ENCODE peak calls at places on chromosomes 16 and 17, in six cellular contexts. Q, L, O, G, D and N are unnamed samples.

GRCh38 chr16:89009343-89010209 is 32.6 kb upstream of the CBFA2T3 start:
- DNase-seq in Q (no peak), L (no peak), O (no peak), G (no peak), D (peak), N (no peak)

GRCh38 chr16:59540621-59541020 is 806.5 kb upstream of the GOT2 start:
- DNase-seq in Q (no peak), L (no peak), O (peak), G (no peak), D (peak), N (no peak)

GRCh38 chr17:17484451-17484899 is 7.7 kb downstream of the MED9 start:
- DNase-seq in Q (no peak), L (no peak), O (no peak), G (no peak), D (peak), N (no peak)

GRCh38 chr16:85731179-85731578 is 19.7 kb downstream of the C16orf74 start:
- DNase-seq in Q (no peak), L (no peak), O (no peak), G (no peak), D (no peak), N (no peak)

GRCh38 chr17:59357219-59357699 is 25.8 kb downstream of the YPEL2 start:
- DNase-seq in Q (no peak), L (no peak), O (peak), G (no peak), D (peak), N (no peak)

GRCh38 chr17:78974635-78975591 is 4.8 kb downstream of the LGALS3BP start:
- DNase-seq in Q (peak), L (peak), O (peak), G (peak), D (peak), N (no peak)

GRCh38 chr17:76089680-76090516 is 10.9 kb downstream of the ZACN start:
- DNase-seq in Q (no peak), L (no peak), O (no peak), G (no peak), D (no peak), N (no peak)

GRCh38 chr16:8323153-8323552 is 267.2 kb downstream of the TMEM114 start:
- DNase-seq in Q (no peak), L (no peak), O (no peak), G (no peak), D (no peak), N (no peak)

GRCh38 chr17:2853111-2853721 is 57.0 kb downstream of the RAP1GAP2 start:
- DNase-seq in Q (no peak), L (peak), O (peak), G (no peak), D (peak), N (no peak)

GRCh38 chr16:31427441-31428276 is 501 bp downstream of the COX6A2 start:
- DNase-seq in Q (no peak), L (no peak), O (no peak), G (no peak), D (no peak), N (no peak)

GRCh38 chr16:24046442-24046841 is 209.7 kb upstream of the CACNG3 start:
- DNase-seq in Q (no peak), L (no peak), O (no peak), G (no peak), D (no peak), N (no peak)

GRCh38 chr17:43319293-43320124 is 79.3 kb upstream of the ARL4D start:
- DNase-seq in Q (no peak), L (no peak), O (no peak), G (no peak), D (no peak), N (no peak)

GRCh38 chr17:29379084-29379811 is 10.9 kb upstream of the TAOK1 start:
- DNase-seq in Q (no peak), L (no peak), O (no peak), G (no peak), D (no peak), N (no peak)

GRCh38 chr16:87550510-87550961 is 51.8 kb upstream of the JPH3 start:
- DNase-seq in Q (no peak), L (peak), O (no peak), G (no peak), D (no peak), N (no peak)

GRCh38 chr17:50832267-50833227 is 2.8 kb upstream of the WFIKKN2 start:
- DNase-seq in Q (no peak), L (no peak), O (no peak), G (no peak), D (no peak), N (no peak)

GRCh38 chr17:57257213-57257873 is 1.0 kb downstream of the MSI2 start:
- DNase-seq in Q (no peak), L (no peak), O (no peak), G (no peak), D (no peak), N (no peak)

GRCh38 chr17:57257911-57258885 is 1.9 kb downstream of the MSI2 start:
- DNase-seq in Q (no peak), L (no peak), O (no peak), G (no peak), D (peak), N (no peak)

GRCh38 chr17:57255776-57256681 is at the start of gene MSI2:
- DNase-seq in Q (peak), L (peak), O (peak), G (peak), D (peak), N (peak)

GRCh38 chr17:57255182-57255775 is 1.0 kb upstream of the MSI2 start:
- DNase-seq in Q (no peak), L (no peak), O (peak), G (no peak), D (no peak), N (no peak)

GRCh38 chr17:57256708-57257112 is 387 bp downstream of the MSI2 start:
- DNase-seq in Q (no peak), L (peak), O (no peak), G (no peak), D (peak), N (no peak)
- H3K27ac ChIP-seq in Q (peak), L (peak), O (peak), G (peak), D (no peak), N (peak)

DNA sequence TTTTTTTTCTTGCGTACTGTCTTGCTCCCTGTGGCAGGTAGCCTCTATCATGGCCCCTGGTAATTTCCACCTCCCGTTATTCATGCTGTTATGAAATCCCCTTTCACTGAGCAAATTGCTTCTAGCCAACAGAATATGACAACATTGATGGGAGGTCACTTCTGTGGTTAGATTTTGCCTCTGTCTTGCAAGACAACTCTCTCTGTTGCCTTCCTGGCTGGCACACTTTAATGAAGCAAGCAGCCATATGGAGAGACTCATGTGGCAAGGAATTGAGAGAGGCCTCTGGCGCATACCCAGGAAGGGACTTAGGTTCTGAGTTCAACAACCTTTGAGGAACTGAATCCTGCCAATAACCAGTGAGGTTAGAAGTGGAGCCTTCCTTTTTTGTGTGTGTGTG is 51.8 kb upstream of the GPRC5B start:
- DNase-seq in Q (no peak), L (no peak), O (no peak), G (no peak), D (no peak), N (no peak)
- TF ChIP-seq CTCF in Q (no peak), L (no peak), O (no peak), G (no peak), D (no peak), N (no peak)

GRCh38 chr17:21250719-21251305 is 2.4 kb downstream of the NATD1 start:
- DNase-seq in Q (no peak), L (no peak), O (no peak), G (no peak), D (no peak), N (no peak)
- H3K27ac ChIP-seq in Q (peak), L (no peak), O (no peak), G (peak), D (no peak), N (no peak)

DNA sequence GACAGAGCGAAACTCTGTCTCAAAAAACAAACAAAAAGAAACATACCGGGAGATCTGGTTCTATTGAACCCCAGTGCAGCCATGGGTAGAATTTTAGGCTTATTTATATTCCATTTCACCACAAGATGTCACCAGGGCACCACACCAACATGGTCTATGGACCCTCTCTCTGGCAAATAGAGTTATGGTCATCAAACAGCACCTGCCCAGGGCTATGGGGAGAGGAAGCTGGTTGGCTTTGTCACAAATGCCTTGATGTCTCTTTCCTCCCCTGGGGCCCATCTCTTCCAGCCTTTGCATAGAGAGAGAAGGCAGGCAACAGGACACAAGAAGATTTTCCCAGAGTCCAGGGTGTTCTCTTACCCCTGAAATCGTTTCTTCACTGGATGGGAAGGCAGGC is 128.4 kb downstream of the WWOX start:
- DNase-seq in Q (no peak), L (no peak), O (no peak), G (no peak), D (no peak), N (no peak)
- TF ChIP-seq CTCF in Q (no peak), L (no peak), O (no peak), G (no peak), D (peak), N (no peak)